ENCODE peak calls at places on chromosomes 1 and 21, in seven cellular contexts. W is effector memory CD4-positive, alpha-beta T cell; Q is small intestine; Z is stomach; D is lung; H is tibial nerve; I is fibroblast of lung. G is an unnamed sample. For H3K27me3, the result is how much of the 10 kb centered on the place peaks cover.

GRCh38 chr1:91707114-91707889 is 178.6 kb downstream of the TGFBR3 start:
- DNase-seq in Z (no peak), H (no peak), D (no peak), Q (no peak), I (no peak), W (no peak), G (no peak)

GRCh38 chr1:26180010-26180506 is 2.8 kb downstream of the CNKSR1 start:
- DNase-seq in Q (no peak), D (no peak), W (no peak), I (no peak), H (no peak), Z (no peak), G (no peak)

GRCh38 chr1:102466487-102466886 is 469.8 kb upstream of the OLFM3 start:
- DNase-seq in I (no peak), H (no peak), Q (no peak), W (no peak), D (no peak), Z (no peak), G (no peak)

GRCh38 chr1:248872752-248873408 is 14.0 kb upstream of the ZNF692 start:
- DNase-seq in H (no peak), W (peak), I (peak), D (peak), Z (peak), Q (peak), G (peak)

GRCh38 chr1:202130275-202130646 is 7.5 kb downstream of the GPR37L1 start:
- DNase-seq in D (no peak), W (no peak), I (no peak), Q (no peak), H (no peak), Z (no peak), G (no peak)

GRCh38 chr1:84959294-84959693 is 37.6 kb downstream of the MCOLN2 start:
- DNase-seq in D (no peak), Z (no peak), Q (no peak), H (no peak), I (no peak), W (no peak), G (no peak)

GRCh38 chr1:184755226-184756065 is 788 bp upstream of the EDEM3 start:
- DNase-seq in H (no peak), W (no peak), D (no peak), Q (peak), I (peak), Z (no peak), G (no peak)

GRCh38 chr1:221897312-221897711 is 155.4 kb upstream of the DUSP10 start:
- DNase-seq in Q (no peak), I (peak), Z (no peak), H (no peak), W (no peak), D (no peak), G (no peak)

GRCh38 chr1:206941766-206942418 is 4.4 kb downstream of the PIGR start:
- DNase-seq in Z (peak), Q (peak), W (no peak), D (peak), I (no peak), H (no peak), G (no peak)

GRCh38 chr21:46634427-46634826 is 1.0 kb upstream of the PRMT2 start:
- DNase-seq in W (no peak), Z (no peak), Q (no peak), D (no peak), H (no peak), I (no peak), G (no peak)

GRCh38 chr21:35102488-35103407 is 53.6 kb upstream of the RUNX1 start:
- DNase-seq in I (no peak), H (no peak), Q (no peak), D (peak), Z (peak), W (no peak), G (peak)

GRCh38 chr1:80776286-80776685 is 1024.4 kb upstream of the ADGRL2 start:
- DNase-seq in I (no peak), D (no peak), W (no peak), Q (peak), H (no peak), Z (no peak), G (no peak)

GRCh38 chr21:36097427-36098230 is 27.8 kb downstream of the CBR1 start:
- DNase-seq in Q (peak), D (no peak), W (no peak), I (peak), Z (no peak), H (no peak), G (no peak)

GRCh38 chr21:44006656-44007055 is 5.5 kb upstream of the TRAPPC10 start:
- DNase-seq in H (no peak), Q (no peak), Z (no peak), W (no peak), D (no peak), I (peak), G (no peak)

GRCh38 chr1:241716915-241717651 is 65.0 kb downstream of the WDR64 start:
- DNase-seq in D (no peak), Z (no peak), Q (no peak), I (peak), H (no peak), W (no peak), G (no peak)

GRCh38 chr1:160131803-160132565 is 16.4 kb downstream of the ATP1A2 start:
- DNase-seq in I (no peak), Z (peak), D (no peak), W (no peak), H (no peak), Q (no peak), G (peak)

GRCh38 chr1:54857741-54858665 is 29.0 kb downstream of the DHCR24 start:
- DNase-seq in Q (no peak), Z (peak), I (peak), W (no peak), D (no peak), H (no peak), G (no peak)

GRCh38 chr1:203175237-203176181 is at the start of gene MYBPH:
- DNase-seq in Z (no peak), Q (no peak), H (no peak), W (no peak), D (no peak), I (no peak), G (peak)

GRCh38 chr21:16084776-16085364 is 355.1 kb downstream of the USP25 start:
- DNase-seq in I (peak), D (no peak), Z (no peak), H (no peak), W (no peak), Q (no peak), G (peak)

GRCh38 chr21:25881524-25882376 is 147.0 kb downstream of the GABPA start:
- DNase-seq in H (peak), W (peak), D (peak), Z (peak), Q (peak), I (peak), G (peak)

GRCh38 chr1:20472860-20473711 is 12.9 kb downstream of the CAMK2N1 start:
- DNase-seq in H (no peak), D (no peak), Z (peak), Q (peak), I (peak), W (no peak), G (no peak)

GRCh38 chr1:42152119-42152518 is 1.1 kb upstream of the GUCA2B start:
- DNase-seq in D (no peak), I (no peak), H (no peak), Q (peak), Z (peak), W (no peak), G (no peak)

GRCh38 chr21:36709030-36709867 is 10.3 kb downstream of the SIM2 start:
- DNase-seq in Z (peak), H (no peak), D (no peak), W (no peak), Q (no peak), I (no peak), G (no peak)

GRCh38 chr1:6091823-6092109 is 46.1 kb downstream of the KCNAB2 start:
- DNase-seq in H (no peak), Q (no peak), I (no peak), D (no peak), Z (no peak), W (no peak), G (no peak)

GRCh38 chr1:30698401-30698981 is 24.9 kb downstream of the MATN1 start:
- DNase-seq in W (no peak), H (no peak), I (no peak), Q (no peak), Z (no peak), D (no peak), G (no peak)

GRCh38 chr1:205972081-205972480 is 28.8 kb upstream of the SLC26A9 start:
- DNase-seq in D (no peak), Q (no peak), H (no peak), I (no peak), Z (no peak), W (no peak), G (no peak)

GRCh38 chr1:246629976-246630375 is 63.7 kb downstream of the CNST start:
- DNase-seq in H (no peak), W (no peak), I (no peak), D (no peak), Q (no peak), Z (no peak), G (no peak)

GRCh38 chr1:11862890-11863289 is 4.1 kb upstream of the NPPB start:
- DNase-seq in Q (no peak), I (no peak), Z (no peak), W (no peak), D (no peak), H (no peak), G (no peak)

DNA sequence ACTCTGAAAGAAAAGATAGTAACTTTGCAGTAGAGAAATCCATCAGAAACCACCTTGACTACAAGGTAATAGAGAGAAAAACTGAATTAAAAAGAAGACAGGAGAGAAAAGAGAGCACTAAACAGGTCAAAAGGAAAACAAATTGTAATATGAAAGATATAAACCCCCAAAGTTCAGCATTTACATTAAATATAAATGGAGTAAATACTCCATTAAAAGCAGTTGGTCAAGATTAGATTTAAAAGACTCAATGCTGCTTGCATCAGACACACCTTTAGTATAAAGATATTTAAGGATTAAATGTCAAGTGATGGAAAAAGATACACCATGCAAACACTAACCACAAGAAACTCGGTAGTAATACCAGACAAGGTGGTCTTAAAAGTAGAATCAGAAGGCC is 110.5 kb downstream of the PEX14 start:
- DNase-seq in D (no peak), Z (no peak), I (no peak), Q (no peak), W (no peak), H (no peak), G (no peak)
- H3K27me3 ChIP-seq in D (under half), Z (under half), I (under half), Q (under half), W (under half), H (under half), G (under half)

DNA sequence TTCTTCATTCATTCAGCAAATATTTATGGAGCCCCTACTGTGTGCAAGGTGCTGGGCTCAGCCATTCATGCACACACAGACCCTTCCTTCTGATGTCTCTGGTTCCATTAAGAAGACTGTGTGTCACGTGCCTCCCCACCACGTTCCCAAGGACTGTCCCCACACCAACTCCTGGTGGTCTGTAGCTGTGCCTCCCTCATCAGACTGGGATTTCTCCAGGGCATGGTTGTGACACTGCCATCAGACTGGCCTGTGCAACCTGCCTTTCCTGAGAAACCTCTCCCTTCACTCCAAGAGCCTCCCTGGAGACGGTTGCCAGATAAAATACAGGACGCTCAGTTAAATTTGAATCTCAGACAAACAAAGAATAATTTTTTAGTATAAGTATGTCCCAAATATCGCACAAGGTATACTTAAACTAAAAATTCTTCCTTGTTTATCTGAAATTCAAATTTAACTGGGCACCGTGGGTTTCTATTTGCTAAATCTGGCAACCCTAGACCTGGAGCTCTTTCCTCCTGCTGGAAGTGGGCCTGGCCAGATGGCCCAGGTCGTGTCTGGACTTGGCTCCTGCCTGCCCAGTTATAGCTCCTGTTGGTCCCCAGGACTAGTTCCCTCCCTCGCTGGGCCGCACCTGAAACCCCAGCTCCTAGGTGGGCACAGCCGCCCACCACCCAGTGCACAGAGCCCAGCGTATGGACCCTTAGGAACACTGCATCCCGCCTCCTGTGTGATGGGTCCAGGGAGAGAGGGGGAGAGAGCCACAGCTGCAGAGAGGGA is 76.9 kb downstream of the RAP1GAP start:
- DNase-seq in I (no peak), Q (no peak), Z (no peak), D (no peak), H (no peak), W (no peak), G (no peak)
- H3K27me3 ChIP-seq in I (under half), Q (under half), Z (under half), D (under half), H (under half), W (under half), G (under half)

GRCh38 chr1:115839706-115840095 is 1.2 kb downstream of the NHLH2 start:
- DNase-seq in H (no peak), Q (no peak), D (no peak), Z (no peak), W (no peak), I (no peak), G (no peak)

GRCh38 chr1:115838426-115838804 is 2.5 kb downstream of the NHLH2 start:
- DNase-seq in H (no peak), D (no peak), Z (no peak), Q (no peak), I (no peak), W (no peak), G (no peak)

GRCh38 chr1:115838805-115839705 is 1.9 kb downstream of the NHLH2 start:
- DNase-seq in I (peak), Q (no peak), Z (peak), H (no peak), D (no peak), W (no peak), G (no peak)

GRCh38 chr1:115837762-115838421 is 3.0 kb downstream of the NHLH2 start:
- DNase-seq in W (no peak), Q (no peak), H (no peak), Z (no peak), D (no peak), I (no peak), G (no peak)

DNA sequence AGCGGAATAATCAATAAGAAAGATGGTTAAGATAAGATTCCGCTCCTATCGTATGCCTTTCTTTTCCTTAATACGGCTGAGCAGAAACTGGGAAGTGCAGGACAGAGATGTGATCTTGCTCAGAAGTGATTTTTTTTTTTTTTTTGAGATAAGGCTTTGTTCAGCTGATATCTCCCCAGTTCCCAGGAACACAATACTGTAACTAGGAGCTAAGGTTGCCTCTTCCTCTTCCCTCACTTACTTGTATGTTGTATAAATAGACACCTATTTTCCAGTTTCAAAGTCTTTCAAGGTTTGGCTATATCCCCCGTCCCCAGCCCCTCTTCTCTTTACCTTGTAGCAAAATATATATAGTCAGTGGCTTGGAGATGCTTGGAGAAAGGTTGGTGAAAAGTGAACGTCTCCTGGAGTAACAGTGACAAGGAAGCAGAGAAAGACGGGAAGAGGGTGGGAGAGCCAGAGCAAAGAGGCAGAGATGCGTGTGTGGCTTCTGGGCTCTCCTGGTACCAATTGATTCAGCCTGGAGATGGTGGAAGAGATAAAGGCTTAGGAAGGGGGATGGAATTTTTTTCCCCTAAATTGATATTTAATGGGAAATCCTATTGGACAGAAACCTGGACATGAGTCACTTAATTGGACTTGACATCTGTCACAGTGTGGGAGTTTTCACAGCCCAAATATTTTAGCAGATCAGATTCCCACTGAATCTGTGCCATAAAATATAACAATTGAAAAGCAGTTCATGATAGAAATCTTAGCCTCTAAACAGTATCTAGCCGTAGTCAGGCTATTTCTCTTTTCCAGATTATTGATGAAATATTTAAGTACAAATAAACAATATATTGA is at the start of gene NHLH2:
- DNase-seq in D (no peak), Z (no peak), I (no peak), H (no peak), W (no peak), Q (no peak), G (no peak)
- H3K27me3 ChIP-seq in D (under half), Z (half or more), I (under half), H (half or more), W (under half), Q (under half), G (half or more)

GRCh38 chr1:156176610-156177210 is 17.2 kb upstream of the SLC25A44 start:
- DNase-seq in H (no peak), I (no peak), Q (no peak), D (no peak), W (no peak), Z (no peak), G (no peak)
- H3K27me3 ChIP-seq in H (under half), I (under half), Q (under half), D (under half), W (under half), Z (under half), G (under half)

GRCh38 chr1:111204923-111205723 is 4.7 kb upstream of the DENND2D start:
- DNase-seq in D (no peak), I (no peak), W (no peak), Z (no peak), Q (peak), H (no peak), G (no peak)

GRCh38 chr1:111203681-111204210 is 3.3 kb upstream of the DENND2D start:
- DNase-seq in W (peak), I (peak), Q (peak), D (peak), H (peak), Z (peak), G (peak)

GRCh38 chr1:111202707-111203623 is 2.5 kb upstream of the DENND2D start:
- DNase-seq in I (no peak), Q (peak), Z (no peak), D (no peak), H (no peak), W (no peak), G (no peak)

GRCh38 chr1:111204211-111204883 is 3.9 kb upstream of the DENND2D start:
- DNase-seq in Q (peak), W (peak), D (peak), H (no peak), Z (peak), I (no peak), G (no peak)

GRCh38 chr1:111205724-111206070 is 5.3 kb upstream of the DENND2D start:
- DNase-seq in D (no peak), Z (no peak), W (no peak), I (no peak), Q (no peak), H (no peak), G (no peak)
- H3K27me3 ChIP-seq in D (under half), Z (under half), W (under half), I (under half), Q (under half), H (under half), G (under half)